ENCODE peak calls at places on chromosomes 1 and 21, in seven cellular contexts. N is heart left ventricle; P is CD8-positive, alpha-beta T cell; W is cardiac muscle cell; V is substantia nigra; S is SK-N-SH; K is psoas muscle. X is an unnamed sample.

GRCh38 chr1:178581351-178581951 is 68.5 kb downstream of the TEX35 start:
- DNase-seq in W (no peak), V (no peak), N (no peak), P (no peak), S (no peak), K (no peak), X (peak)

GRCh38 chr1:116265931-116266863 is 106.8 kb upstream of the ATP1A1 start:
- DNase-seq in P (no peak), S (no peak), N (no peak), W (no peak), K (no peak), V (no peak), X (no peak)

GRCh38 chr1:218717611-218718010 is 372.5 kb downstream of the TGFB2 start:
- DNase-seq in N (no peak), V (no peak), P (no peak), S (no peak), K (no peak), W (peak), X (no peak)

GRCh38 chr1:11730429-11730861 is 5.5 kb upstream of the AGTRAP start:
- DNase-seq in W (peak), V (no peak), N (peak), S (no peak), K (no peak), P (peak), X (no peak)

GRCh38 chr1:177423083-177423482 is 252.3 kb downstream of the BRINP2 start:
- DNase-seq in P (no peak), K (no peak), N (no peak), W (no peak), S (no peak), V (no peak), X (no peak)

GRCh38 chr1:24168246-24168645 is 18.8 kb downstream of the IFNLR1 start:
- DNase-seq in K (no peak), W (no peak), N (no peak), V (no peak), P (no peak), S (no peak), X (no peak)

GRCh38 chr1:18913065-18913502 is 10.7 kb upstream of the ALDH4A1 start:
- DNase-seq in K (peak), V (peak), P (peak), N (peak), S (peak), W (peak), X (peak)

GRCh38 chr1:33435096-33435820 is 4.4 kb upstream of the PHC2 start:
- DNase-seq in W (peak), V (no peak), N (no peak), S (no peak), K (no peak), P (no peak), X (no peak)

GRCh38 chr1:94888201-94888600 is 38.7 kb downstream of the CNN3 start:
- DNase-seq in V (no peak), S (no peak), K (no peak), P (no peak), W (no peak), N (no peak), X (no peak)

GRCh38 chr1:42523171-42523570 is 60.1 kb downstream of the CCDC30 start:
- DNase-seq in V (no peak), W (no peak), N (no peak), S (no peak), P (no peak), K (no peak), X (no peak)

GRCh38 chr1:203626910-203627246 is 246 bp downstream of the ATP2B4 start:
- DNase-seq in V (no peak), K (no peak), S (peak), W (no peak), N (no peak), P (no peak), X (no peak)

GRCh38 chr1:209651148-209651547 is 1.1 kb downstream of the LAMB3 start:
- DNase-seq in V (no peak), S (no peak), K (peak), W (peak), N (peak), P (no peak), X (no peak)

GRCh38 chr1:11692899-11693590 is 1.5 kb downstream of the DRAXIN start:
- DNase-seq in W (peak), K (no peak), S (no peak), P (peak), N (no peak), V (no peak), X (no peak)

GRCh38 chr1:247407180-247407616 is 8.8 kb upstream of the NLRP3 start:
- DNase-seq in K (no peak), P (peak), S (no peak), N (no peak), W (no peak), V (no peak), X (no peak)

GRCh38 chr1:163202833-163203451 is at the start of gene RGS5:
- DNase-seq in W (peak), S (peak), P (no peak), V (no peak), N (no peak), K (no peak), X (peak)

GRCh38 chr1:14962407-14962806 is 191.1 kb upstream of the TMEM51 start:
- DNase-seq in N (no peak), W (no peak), K (no peak), P (no peak), V (no peak), S (no peak), X (no peak)

GRCh38 chr1:227937031-227937430 is 10.7 kb downstream of the WNT9A start:
- DNase-seq in S (no peak), K (peak), W (no peak), P (no peak), V (no peak), N (no peak), X (no peak)

GRCh38 chr1:89829186-89829585 is 8.4 kb downstream of the LRRC8D start:
- DNase-seq in V (no peak), P (no peak), S (no peak), W (no peak), N (no peak), K (no peak), X (no peak)

GRCh38 chr1:69120828-69121227 is 446.9 kb upstream of the LRRC7 start:
- DNase-seq in N (no peak), K (no peak), P (no peak), S (no peak), W (no peak), V (no peak), X (no peak)

GRCh38 chr1:149936076-149936991 is at the start of gene MTMR11:
- DNase-seq in P (no peak), N (no peak), S (no peak), W (peak), K (no peak), V (no peak), X (no peak)

GRCh38 chr21:35559128-35559831 is 501.0 kb downstream of the SETD4 start:
- DNase-seq in N (no peak), V (no peak), P (no peak), W (peak), K (no peak), S (peak), X (no peak)

GRCh38 chr1:65048325-65048724 is 82.0 kb upstream of the JAK1 start:
- DNase-seq in P (no peak), K (no peak), S (no peak), V (no peak), W (no peak), N (no peak), X (no peak)

GRCh38 chr1:10630661-10631120 is 155.9 kb downstream of the PEX14 start:
- DNase-seq in N (no peak), V (no peak), W (no peak), S (peak), K (peak), P (no peak), X (no peak)

GRCh38 chr1:10626781-10627410 is 152.1 kb downstream of the PEX14 start:
- DNase-seq in N (no peak), P (no peak), V (no peak), S (no peak), W (no peak), K (peak), X (no peak)

GRCh38 chr1:10629091-10629815 is 154.5 kb downstream of the PEX14 start:
- DNase-seq in P (no peak), W (no peak), K (peak), S (peak), V (no peak), N (no peak), X (no peak)

GRCh38 chr1:10629816-10630571 is 155.2 kb downstream of the PEX14 start:
- DNase-seq in K (peak), W (no peak), P (no peak), V (no peak), N (no peak), S (peak), X (no peak)

GRCh38 chr1:10628685-10629084 is 153.9 kb downstream of the PEX14 start:
- DNase-seq in P (no peak), V (no peak), S (peak), N (peak), W (peak), K (peak), X (no peak)
- H3K27ac ChIP-seq in P (no peak), V (no peak), S (no peak), N (peak), W (no peak), K (no peak), X (no peak)

DNA sequence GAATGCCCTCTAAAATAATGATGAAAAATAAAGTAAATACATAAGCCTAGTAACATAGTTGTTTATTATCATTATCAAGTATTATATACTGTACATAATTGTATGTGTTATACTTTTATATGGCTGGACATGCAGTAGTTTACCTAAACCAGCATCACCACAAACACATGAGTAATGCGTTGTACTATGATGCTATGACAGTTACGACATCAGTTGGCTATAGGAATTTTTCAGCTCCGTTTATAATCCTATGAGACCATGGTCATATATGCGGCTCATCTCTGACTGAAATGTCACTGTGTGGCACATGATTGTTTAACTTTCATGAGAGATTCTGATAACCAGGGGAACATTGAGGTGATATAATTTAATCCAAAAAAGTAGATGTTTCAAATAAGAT is 352.1 kb downstream of the ST6GALNAC3 start:
- DNase-seq in K (no peak), W (peak), P (no peak), S (no peak), N (no peak), V (no peak), X (no peak)
- H3K27ac ChIP-seq in K (no peak), W (no peak), P (no peak), S (no peak), N (no peak), V (no peak), X (no peak)

GRCh38 chr1:44908427-44908826 is 65.4 kb upstream of the PTCH2 start:
- DNase-seq in N (no peak), P (no peak), S (no peak), V (no peak), K (no peak), W (no peak), X (no peak)

GRCh38 chr1:44909949-44910594 is 67.0 kb upstream of the PTCH2 start:
- DNase-seq in W (no peak), V (no peak), P (no peak), S (no peak), K (no peak), N (no peak), X (no peak)

GRCh38 chr1:44907909-44908308 is 64.9 kb upstream of the PTCH2 start:
- DNase-seq in N (no peak), V (no peak), P (no peak), W (peak), S (no peak), K (no peak), X (no peak)

GRCh38 chr1:44903261-44903660 is 60.2 kb upstream of the PTCH2 start:
- DNase-seq in S (no peak), W (peak), N (peak), K (no peak), P (no peak), V (no peak), X (no peak)

DNA sequence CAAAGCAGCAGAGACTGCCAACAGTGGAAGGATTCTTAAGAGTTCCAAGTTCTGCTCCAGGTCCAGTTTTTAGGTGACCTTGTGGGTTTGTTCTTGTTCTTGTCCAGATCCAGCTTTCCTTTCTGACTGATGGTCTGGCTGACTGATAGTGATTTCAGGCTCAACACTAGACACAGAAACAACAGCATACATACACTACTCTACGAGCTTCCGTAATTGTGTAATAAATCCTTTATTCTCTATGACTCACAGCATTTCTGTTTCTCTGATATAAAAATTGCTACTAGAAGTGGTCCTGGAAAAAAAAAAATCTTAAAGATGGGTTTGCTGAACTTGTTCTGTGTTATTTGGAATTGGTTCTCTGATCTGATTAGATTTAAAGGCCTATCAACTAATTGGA is 62.2 kb upstream of the PTCH2 start:
- DNase-seq in S (no peak), P (no peak), K (no peak), V (no peak), W (peak), N (no peak), X (no peak)
- H3K27ac ChIP-seq in S (no peak), P (no peak), K (no peak), V (no peak), W (no peak), N (no peak), X (no peak)

DNA sequence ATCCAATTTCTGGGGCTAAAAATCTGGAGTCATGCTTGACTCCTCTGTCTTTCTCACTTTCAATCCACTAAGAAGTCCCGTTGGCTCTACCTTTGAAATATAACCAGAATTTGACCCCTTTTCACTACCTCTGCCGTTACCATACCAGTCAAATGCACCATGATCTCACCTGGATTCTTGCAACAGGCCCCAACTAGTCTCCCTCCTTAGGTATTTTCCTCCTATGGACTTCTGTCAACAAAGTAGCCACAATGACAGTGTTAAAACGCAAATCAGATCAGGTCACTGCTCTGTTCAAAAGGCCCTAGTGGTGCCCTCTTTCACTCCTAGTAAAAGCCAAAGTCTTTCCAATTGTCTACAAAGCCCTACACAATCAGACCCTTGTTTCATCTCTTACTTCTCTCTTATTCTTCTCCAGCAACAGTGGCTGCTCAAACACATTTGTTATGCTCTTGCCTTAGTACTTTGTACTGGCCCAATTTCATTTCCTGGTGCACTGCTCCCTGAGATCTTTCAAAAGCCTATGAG is 35.7 kb upstream of the AGL start:
- DNase-seq in S (no peak), V (no peak), N (no peak), P (no peak), K (no peak), W (no peak), X (no peak)
- H3K27ac ChIP-seq in S (no peak), V (no peak), N (no peak), P (no peak), K (no peak), W (no peak), X (no peak)

GRCh38 chr1:240117930-240118329 is 26.2 kb downstream of the FMN2 start:
- DNase-seq in N (no peak), V (no peak), K (no peak), S (no peak), W (no peak), P (no peak), X (no peak)
- H3K27ac ChIP-seq in N (no peak), V (no peak), K (no peak), S (no peak), W (no peak), P (no peak), X (no peak)